ENCODE peak calls at places on chromosomes 4 and X, in five cellular contexts. Y, M, I, R and N are unnamed samples.

GRCh38 chrX:153410328-153410727 is 944 bp upstream of the ZFP92 start:
- DNase-seq in Y (no peak), M (no peak), I (no peak), R (no peak), N (no peak)

GRCh38 chrX:149453911-149454820 is 50.9 kb downstream of the IDS start:
- DNase-seq in Y (no peak), M (no peak), I (no peak), R (no peak), N (no peak)

GRCh38 chr4:173013232-173013932 is 155.2 kb upstream of the GALNT7 start:
- DNase-seq in Y (no peak), M (peak), I (no peak), R (peak), N (no peak)

GRCh38 chr4:88933414-88933813 is 123.6 kb downstream of the FAM13A start:
- DNase-seq in Y (no peak), M (no peak), I (no peak), R (no peak), N (no peak)

GRCh38 chr4:173777421-173777820 is 247.4 kb upstream of the HAND2 start:
- DNase-seq in Y (no peak), M (no peak), I (no peak), R (no peak), N (no peak)

GRCh38 chrX:8879750-8880149 is 78.6 kb upstream of the FAM9A start:
- DNase-seq in Y (no peak), M (no peak), I (no peak), R (peak), N (no peak)

GRCh38 chr4:39812500-39812899 is 114.6 kb downstream of the UBE2K start:
- DNase-seq in Y (no peak), M (no peak), I (no peak), R (no peak), N (no peak)

GRCh38 chr4:3630136-3630933 is 98.1 kb upstream of the LRPAP1 start:
- DNase-seq in Y (no peak), M (peak), I (peak), R (no peak), N (no peak)

GRCh38 chrX:70336767-70337166 is 46.9 kb downstream of the KIF4A start:
- DNase-seq in Y (no peak), M (no peak), I (no peak), R (no peak), N (no peak)

GRCh38 chrX:151397741-151398070 is 700 bp downstream of the VMA21 start:
- DNase-seq in Y (no peak), M (no peak), I (no peak), R (peak), N (no peak)

GRCh38 chr4:25397305-25397704 is 20.2 kb downstream of the ANAPC4 start:
- DNase-seq in Y (no peak), M (no peak), I (no peak), R (no peak), N (no peak)

GRCh38 chr4:151129801-151130200 is 30.4 kb downstream of the RPS3A start:
- DNase-seq in Y (no peak), M (no peak), I (no peak), R (no peak), N (no peak)

GRCh38 chrX:112967341-112967740 is 126.7 kb upstream of the AMOT start:
- DNase-seq in Y (no peak), M (no peak), I (no peak), R (no peak), N (no peak)

GRCh38 chrX:110284159-110284558 is 33.7 kb downstream of the AMMECR1 start:
- DNase-seq in Y (no peak), M (no peak), I (no peak), R (no peak), N (no peak)

GRCh38 chr4:3037957-3038451 is 36.3 kb downstream of the HTT-AS start:
- DNase-seq in Y (peak), M (peak), I (peak), R (no peak), N (no peak)

GRCh38 chr4:77618383-77619241 is 13.0 kb downstream of the CXCL13 start:
- DNase-seq in Y (peak), M (peak), I (no peak), R (peak), N (peak)

GRCh38 chr4:105191621-105192210 is 45.0 kb downstream of the TET2 start:
- DNase-seq in Y (no peak), M (no peak), I (no peak), R (no peak), N (no peak)

GRCh38 chrX:56813318-56813837 is 84.3 kb downstream of the NBDY start:
- DNase-seq in Y (no peak), M (no peak), I (peak), R (no peak), N (no peak)

GRCh38 chrX:17377047-17377692 is 2.2 kb downstream of the NHS start:
- DNase-seq in Y (peak), M (peak), I (peak), R (peak), N (no peak)

GRCh38 chrX:10450229-10450958 is 170.0 kb downstream of the MID1 start:
- DNase-seq in Y (no peak), M (no peak), I (no peak), R (no peak), N (no peak)

GRCh38 chr4:112153222-112153791 is 8.1 kb downstream of the FAM241A start:
- DNase-seq in Y (no peak), M (no peak), I (no peak), R (no peak), N (no peak)

GRCh38 chr4:80811413-80811812 is 219.1 kb upstream of the BMP3 start:
- DNase-seq in Y (no peak), M (no peak), I (no peak), R (no peak), N (no peak)

GRCh38 chrX:70433848-70434351 is 10.7 kb upstream of the DLG3 start:
- DNase-seq in Y (peak), M (peak), I (peak), R (peak), N (no peak)

GRCh38 chr4:145278341-145279121 is 98.1 kb upstream of the OTUD4 start:
- DNase-seq in Y (no peak), M (no peak), I (no peak), R (no peak), N (no peak)

GRCh38 chrX:2516612-2517011 is 15.8 kb upstream of the DHRSX start:
- DNase-seq in Y (no peak), M (no peak), I (no peak), R (no peak), N (no peak)
- H3K27ac ChIP-seq in Y (no peak), M (no peak), I (no peak), R (no peak), N (no peak)

DNA sequence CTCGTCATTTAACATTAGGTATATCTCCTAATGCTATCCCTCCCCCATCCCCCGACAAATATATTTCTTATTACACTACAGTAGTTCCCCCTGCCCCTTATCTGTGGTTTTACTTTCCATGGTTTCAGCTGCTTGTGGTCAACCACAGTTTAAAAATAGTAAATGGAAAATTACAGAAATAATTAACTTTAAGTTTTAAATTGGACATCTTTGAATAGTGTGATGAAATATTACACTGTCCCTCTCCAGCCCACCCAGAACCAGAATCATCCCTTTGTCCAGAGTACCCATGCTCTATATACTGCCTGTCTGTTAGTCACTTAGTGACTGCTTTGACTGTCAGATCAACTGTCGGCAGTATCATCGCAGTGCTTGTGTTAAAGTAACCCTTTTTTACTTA is 47.4 kb upstream of the VEGFC start:
- DNase-seq in Y (no peak), M (no peak), I (no peak), R (no peak), N (no peak)
- H3K27ac ChIP-seq in Y (no peak), M (no peak), I (no peak), R (peak), N (no peak)

DNA sequence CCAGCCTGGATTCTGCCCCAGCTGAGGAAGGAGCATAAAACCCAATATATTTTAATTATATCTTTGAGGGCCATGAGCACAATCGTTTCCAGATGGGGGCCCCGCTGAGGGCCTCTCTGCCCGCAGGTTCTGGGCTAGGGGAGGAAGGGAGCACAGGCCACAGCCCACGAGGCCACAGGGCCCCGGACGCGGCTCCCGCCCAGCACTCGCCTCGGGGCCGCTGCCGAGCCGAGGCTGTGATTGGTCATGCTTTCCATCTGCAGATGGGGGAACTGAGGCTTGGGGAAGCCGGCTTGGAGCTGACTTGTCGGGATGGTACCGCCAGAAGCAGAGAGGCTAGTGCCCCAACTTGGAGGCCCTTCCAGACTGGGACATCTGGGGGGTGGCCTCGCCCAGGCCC is 34.0 kb downstream of the TACC3 start:
- DNase-seq in Y (no peak), M (no peak), I (no peak), R (no peak), N (no peak)
- H3K27ac ChIP-seq in Y (no peak), M (no peak), I (no peak), R (no peak), N (no peak)

GRCh38 chr4:4666693-4667642 is 125.1 kb upstream of the STX18 start:
- DNase-seq in Y (no peak), M (no peak), I (no peak), R (peak), N (no peak)
- H3K27ac ChIP-seq in Y (no peak), M (peak), I (no peak), R (peak), N (no peak)

GRCh38 chr4:87823741-87824140 is 9.0 kb upstream of the MEPE start:
- DNase-seq in Y (no peak), M (no peak), I (no peak), R (no peak), N (no peak)
- H3K27ac ChIP-seq in Y (no peak), M (no peak), I (no peak), R (no peak), N (no peak)

GRCh38 chr4:20253272-20253798 is 1.6 kb downstream of the SLIT2 start:
- DNase-seq in Y (no peak), M (peak), I (no peak), R (no peak), N (no peak)

GRCh38 chr4:20251796-20252655 is at the start of gene SLIT2:
- DNase-seq in Y (peak), M (peak), I (peak), R (peak), N (no peak)

GRCh38 chr4:20252656-20253271 is 1.1 kb downstream of the SLIT2 start:
- DNase-seq in Y (peak), M (peak), I (peak), R (peak), N (no peak)

GRCh38 chr4:20249333-20249732 is 2.4 kb upstream of the SLIT2 start:
- DNase-seq in Y (no peak), M (no peak), I (no peak), R (peak), N (no peak)

DNA sequence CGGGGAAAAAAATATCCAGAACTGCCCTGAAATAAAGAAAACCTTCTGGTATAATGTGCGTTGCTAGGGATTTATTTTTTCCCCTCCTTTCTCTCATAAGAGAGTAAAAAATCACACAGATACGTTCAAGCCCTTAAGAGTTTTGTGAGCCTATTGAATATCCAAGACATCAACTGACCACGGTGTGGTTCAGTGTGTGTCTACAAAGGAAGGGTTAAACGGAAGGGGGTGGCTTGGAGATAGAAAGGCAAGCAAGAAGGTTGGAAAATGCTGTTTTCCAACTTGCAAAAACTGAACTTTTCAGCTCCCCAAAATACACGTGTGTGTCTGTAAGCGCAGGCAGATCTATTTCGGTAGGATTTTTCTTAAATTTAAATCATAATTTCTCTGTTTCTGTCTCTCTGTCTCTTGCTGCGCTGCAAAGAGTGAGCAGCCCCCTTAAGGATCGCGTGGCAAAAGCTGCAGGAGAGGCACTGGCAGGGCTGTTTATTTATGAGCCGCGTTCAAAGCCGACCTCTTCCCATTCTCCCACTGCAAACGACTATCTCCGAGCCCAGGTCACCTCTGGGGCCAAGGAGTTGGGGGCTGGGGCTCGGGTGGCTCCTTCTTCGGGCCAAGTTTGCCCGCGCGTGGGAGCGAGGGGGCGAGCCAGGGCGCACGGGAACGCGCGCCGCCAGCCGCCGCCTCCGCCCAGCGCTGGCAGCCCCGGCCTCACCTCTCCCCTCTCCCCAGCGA is 477 bp upstream of the SLIT2 start:
- DNase-seq in Y (no peak), M (no peak), I (no peak), R (no peak), N (no peak)
- H3K27ac ChIP-seq in Y (peak), M (peak), I (no peak), R (peak), N (no peak)

GRCh38 chrX:39816871-39817731 is 280.7 kb downstream of the BCOR start:
- DNase-seq in Y (no peak), M (no peak), I (no peak), R (no peak), N (no peak)
- H3K27ac ChIP-seq in Y (no peak), M (peak), I (no peak), R (no peak), N (peak)

DNA sequence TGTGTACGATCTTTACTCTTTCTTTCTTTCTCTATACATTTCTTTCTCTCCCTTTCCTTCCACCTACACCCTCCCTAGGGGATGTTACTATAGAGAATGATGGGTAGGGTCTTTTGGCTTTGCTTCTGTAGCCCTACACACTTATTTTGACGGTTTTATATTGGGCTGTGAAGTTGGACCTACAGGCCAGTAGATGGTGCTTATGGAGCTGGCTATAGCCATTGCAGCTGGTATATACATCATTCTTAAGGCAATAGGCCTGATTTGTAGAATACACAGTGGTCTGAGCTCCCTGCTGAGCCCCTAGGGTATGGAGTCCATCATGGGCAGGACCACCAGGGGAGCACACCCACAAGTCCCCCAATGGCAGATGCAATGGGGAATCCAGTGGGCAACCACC is 1869.7 kb downstream of the STIM2 start:
- DNase-seq in Y (no peak), M (no peak), I (no peak), R (no peak), N (no peak)
- H3K27ac ChIP-seq in Y (no peak), M (no peak), I (no peak), R (no peak), N (no peak)

DNA sequence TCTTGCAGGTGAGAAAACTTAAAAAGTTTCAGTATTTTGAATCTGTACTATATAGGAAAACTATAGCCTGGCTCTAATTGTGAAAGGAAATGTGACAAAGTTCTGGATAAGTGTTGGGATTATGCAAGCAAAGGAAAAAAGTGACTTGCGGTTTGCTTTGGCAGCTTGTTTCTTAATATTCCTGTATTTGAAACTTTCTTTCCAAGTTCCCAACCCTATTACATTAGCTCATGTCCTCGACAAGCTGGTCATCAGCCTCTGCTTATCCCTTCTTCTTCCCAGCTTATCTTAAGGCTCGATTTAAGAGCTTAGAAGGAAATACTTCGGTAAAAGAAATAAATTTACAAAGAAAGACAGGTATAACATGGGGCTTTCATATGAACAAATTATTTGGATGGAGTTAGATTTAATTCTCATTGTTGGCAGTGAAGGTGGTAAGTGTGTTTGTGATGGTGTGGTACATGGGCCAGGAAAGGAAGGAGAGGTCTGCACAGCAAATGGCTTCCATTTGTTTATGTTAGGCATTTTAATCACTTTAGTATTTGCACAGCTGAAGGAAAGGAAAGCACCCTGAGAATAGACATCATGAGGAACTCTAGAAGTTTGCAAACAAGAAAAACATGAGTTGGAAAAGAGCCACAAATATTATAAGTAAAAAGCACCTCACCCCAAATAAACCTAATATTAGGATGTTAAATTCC is 5.1 kb upstream of the MYOZ2 start:
- DNase-seq in Y (no peak), M (no peak), I (no peak), R (no peak), N (no peak)
- H3K27ac ChIP-seq in Y (peak), M (no peak), I (no peak), R (no peak), N (peak)